ENCODE peak calls at places on chromosomes 7 and 10, in four cellular contexts. One of them, this sample, is unnamed.

GRCh38 chr10:100340948-100341847 is 5.8 kb upstream of the SCD start:
- DNase-seq in AG04450: no peak
- DNase-seq in AG09319: no peak
- DNase-seq in NCI-H1105: no peak
- DNase-seq in this sample: no peak

GRCh38 chr10:34707656-34708055 is 107.4 kb downstream of the PARD3 start:
- DNase-seq in AG04450: no peak
- DNase-seq in NCI-H1105: no peak
- DNase-seq in AG09319: no peak
- DNase-seq in this sample: no peak

GRCh38 chr7:1255083-1255816 is 22.6 kb downstream of the UNCX start:
- DNase-seq in NCI-H1105: no peak
- DNase-seq in AG04450: no peak
- DNase-seq in AG09319: no peak
- DNase-seq in this sample: no peak

GRCh38 chr7:108014747-108015682 is 12.1 kb upstream of the LAMB1 start:
- DNase-seq in AG04450: peak
- DNase-seq in AG09319: no peak
- DNase-seq in NCI-H1105: no peak
- DNase-seq in this sample: no peak

GRCh38 chr7:17631061-17631460 is 309.2 kb downstream of the SNX13 start:
- DNase-seq in AG09319: no peak
- DNase-seq in AG04450: no peak
- DNase-seq in NCI-H1105: no peak
- DNase-seq in this sample: no peak

GRCh38 chr7:77727936-77728701 is 31.9 kb downstream of the RSBN1L start:
- DNase-seq in AG04450: no peak
- DNase-seq in AG09319: peak
- DNase-seq in NCI-H1105: peak
- DNase-seq in this sample: no peak

GRCh38 chr7:98949336-98950044 is 71.2 kb downstream of the TRRAP start:
- DNase-seq in AG09319: no peak
- DNase-seq in NCI-H1105: no peak
- DNase-seq in AG04450: no peak
- DNase-seq in this sample: no peak

GRCh38 chr7:35250452-35250851 is 3.4 kb downstream of the TBX20 start:
- DNase-seq in AG09319: no peak
- DNase-seq in NCI-H1105: no peak
- DNase-seq in AG04450: no peak
- DNase-seq in this sample: no peak

GRCh38 chr10:92747600-92747999 is 57.8 kb downstream of the HHEX start:
- DNase-seq in AG09319: no peak
- DNase-seq in NCI-H1105: no peak
- DNase-seq in AG04450: no peak
- DNase-seq in this sample: no peak

GRCh38 chr10:77823811-77824542 is 102.6 kb downstream of the DLG5 start:
- DNase-seq in AG09319: no peak
- DNase-seq in AG04450: no peak
- DNase-seq in NCI-H1105: no peak
- DNase-seq in this sample: no peak

GRCh38 chr10:78968960-78969359 is 99.8 kb upstream of the ZMIZ1 start:
- DNase-seq in AG09319: no peak
- DNase-seq in AG04450: no peak
- DNase-seq in NCI-H1105: no peak
- DNase-seq in this sample: no peak

GRCh38 chr7:75866497-75867389 is 12.1 kb upstream of the RHBDD2 start:
- DNase-seq in AG09319: peak
- DNase-seq in NCI-H1105: peak
- DNase-seq in AG04450: no peak
- DNase-seq in this sample: peak

GRCh38 chr7:96826089-96826488 is 116.4 kb upstream of the SEM1 start:
- DNase-seq in NCI-H1105: no peak
- DNase-seq in AG09319: no peak
- DNase-seq in AG04450: no peak
- DNase-seq in this sample: no peak

GRCh38 chr7:99039384-99039891 is 104.5 kb downstream of the SMURF1 start:
- DNase-seq in AG04450: no peak
- DNase-seq in AG09319: no peak
- DNase-seq in NCI-H1105: no peak
- DNase-seq in this sample: no peak

GRCh38 chr10:43939389-43939938 is 290.8 kb upstream of the ZNF32 start:
- DNase-seq in AG04450: no peak
- DNase-seq in NCI-H1105: no peak
- DNase-seq in AG09319: no peak
- DNase-seq in this sample: no peak

GRCh38 chr7:130144632-130145171 is 60.5 kb downstream of the TMEM209 start:
- DNase-seq in AG09319: no peak
- DNase-seq in AG04450: peak
- DNase-seq in NCI-H1105: no peak
- DNase-seq in this sample: no peak

GRCh38 chr7:155818154-155818819 is 6.0 kb upstream of the SHH start:
- DNase-seq in AG09319: no peak
- DNase-seq in AG04450: no peak
- DNase-seq in NCI-H1105: no peak
- DNase-seq in this sample: no peak

GRCh38 chr10:98030093-98030821 is at the start of gene CRTAC1:
- DNase-seq in NCI-H1105: peak
- DNase-seq in AG04450: no peak
- DNase-seq in AG09319: no peak
- DNase-seq in this sample: no peak

GRCh38 chr10:64738462-64738861 is 1217.3 kb downstream of the REEP3 start:
- DNase-seq in AG09319: no peak
- DNase-seq in AG04450: no peak
- DNase-seq in NCI-H1105: no peak
- DNase-seq in this sample: no peak

GRCh38 chr10:61478621-61479312 is 25.6 kb upstream of the TMEM26 start:
- DNase-seq in NCI-H1105: no peak
- DNase-seq in AG04450: no peak
- DNase-seq in AG09319: no peak
- DNase-seq in this sample: no peak

GRCh38 chr7:152543801-152544200 is 108.0 kb upstream of the KMT2C start:
- DNase-seq in NCI-H1105: no peak
- DNase-seq in AG04450: no peak
- DNase-seq in AG09319: no peak
- DNase-seq in this sample: no peak

GRCh38 chr10:88974446-88975376 is 15.9 kb upstream of the FAS start:
- DNase-seq in AG09319: no peak
- DNase-seq in NCI-H1105: no peak
- DNase-seq in AG04450: no peak
- DNase-seq in this sample: no peak

GRCh38 chr10:112961609-112962008 is 11.6 kb downstream of the TCF7L2 start:
- DNase-seq in NCI-H1105: no peak
- DNase-seq in AG09319: no peak
- DNase-seq in AG04450: no peak
- DNase-seq in this sample: no peak

GRCh38 chr10:5890519-5890878 is 456 bp downstream of the FBH1 start:
- DNase-seq in AG09319: no peak
- DNase-seq in AG04450: no peak
- DNase-seq in NCI-H1105: no peak
- DNase-seq in this sample: no peak

GRCh38 chr10:72291019-72291532 is 17.4 kb downstream of the DDIT4 start:
- DNase-seq in AG09319: no peak
- DNase-seq in NCI-H1105: no peak
- DNase-seq in AG04450: no peak
- DNase-seq in this sample: no peak

GRCh38 chr7:112745635-112746034 is 44.6 kb downstream of the TMEM168 start:
- DNase-seq in NCI-H1105: no peak
- DNase-seq in AG04450: no peak
- DNase-seq in AG09319: no peak
- DNase-seq in this sample: no peak

GRCh38 chr10:104345941-104346340 is 7.7 kb upstream of the ITPRIP start:
- DNase-seq in NCI-H1105: no peak
- DNase-seq in AG09319: no peak
- DNase-seq in AG04450: no peak
- DNase-seq in this sample: no peak

This sample was measured in GM12891.